ENCODE peak calls at places on chromosomes 11 and 22, in seven cellular contexts. One of them, this sample, is unnamed.

GRCh38 chr11:77457340-77457739 is 16.6 kb downstream of the PAK1 start:
- DNase-seq in adrenal gland: no peak
- DNase-seq in ovary: no peak
- DNase-seq in prostate gland: no peak
- DNase-seq in sigmoid colon: no peak
- DNase-seq in Peyer's patch: no peak
- DNase-seq in transverse colon: no peak
- DNase-seq in this sample: no peak

GRCh38 chr11:8763070-8763469 is 80.5 kb downstream of the RPL27A start:
- DNase-seq in adrenal gland: no peak
- DNase-seq in ovary: no peak
- DNase-seq in prostate gland: no peak
- DNase-seq in sigmoid colon: no peak
- DNase-seq in Peyer's patch: no peak
- DNase-seq in transverse colon: no peak
- DNase-seq in this sample: no peak

GRCh38 chr11:19868281-19868821 is 155.7 kb downstream of the NAV2 start:
- DNase-seq in adrenal gland: no peak
- DNase-seq in ovary: no peak
- DNase-seq in prostate gland: peak; percentile 86
- DNase-seq in sigmoid colon: peak; percentile 80
- DNase-seq in Peyer's patch: no peak
- DNase-seq in transverse colon: peak; percentile 11
- DNase-seq in this sample: peak; percentile 93

GRCh38 chr11:129331871-129332274 is 43.8 kb upstream of the BARX2 start:
- DNase-seq in adrenal gland: peak; percentile 88
- DNase-seq in ovary: peak; percentile 77
- DNase-seq in prostate gland: peak; percentile 85
- DNase-seq in sigmoid colon: peak; percentile 89
- DNase-seq in Peyer's patch: peak; percentile 88
- DNase-seq in transverse colon: peak; percentile 88
- DNase-seq in this sample: peak; percentile 66

GRCh38 chr11:97722065-97722464 is 1298.7 kb upstream of the CNTN5 start:
- DNase-seq in adrenal gland: no peak
- DNase-seq in ovary: no peak
- DNase-seq in prostate gland: no peak
- DNase-seq in sigmoid colon: no peak
- DNase-seq in Peyer's patch: no peak
- DNase-seq in transverse colon: no peak
- DNase-seq in this sample: no peak

GRCh38 chr11:95793111-95793510 is 2.8 kb downstream of the CEP57 start:
- DNase-seq in adrenal gland: no peak
- DNase-seq in ovary: no peak
- DNase-seq in prostate gland: no peak
- DNase-seq in sigmoid colon: no peak
- DNase-seq in Peyer's patch: no peak
- DNase-seq in transverse colon: no peak
- DNase-seq in this sample: no peak

GRCh38 chr22:28574159-28574788 is 105.4 kb downstream of the TTC28 start:
- DNase-seq in adrenal gland: no peak
- DNase-seq in ovary: no peak
- DNase-seq in prostate gland: no peak
- DNase-seq in sigmoid colon: no peak
- DNase-seq in Peyer's patch: no peak
- DNase-seq in transverse colon: no peak
- DNase-seq in this sample: no peak

GRCh38 chr11:8581300-8581699 is 12.7 kb downstream of the STK33 start:
- DNase-seq in adrenal gland: no peak
- DNase-seq in ovary: no peak
- DNase-seq in prostate gland: no peak
- DNase-seq in sigmoid colon: no peak
- DNase-seq in Peyer's patch: no peak
- DNase-seq in transverse colon: no peak
- DNase-seq in this sample: no peak

GRCh38 chr11:120932305-120932905 is 91.5 kb upstream of the TBCEL start:
- DNase-seq in adrenal gland: no peak
- DNase-seq in ovary: no peak
- DNase-seq in prostate gland: no peak
- DNase-seq in sigmoid colon: no peak
- DNase-seq in Peyer's patch: no peak
- DNase-seq in transverse colon: no peak
- DNase-seq in this sample: no peak

GRCh38 chr11:125221499-125221898 is 56.9 kb downstream of the PKNOX2 start:
- DNase-seq in adrenal gland: no peak
- DNase-seq in ovary: no peak
- DNase-seq in prostate gland: no peak
- DNase-seq in sigmoid colon: no peak
- DNase-seq in Peyer's patch: no peak
- DNase-seq in transverse colon: no peak
- DNase-seq in this sample: no peak

GRCh38 chr11:35781342-35782171 is 119.0 kb downstream of the TRIM44 start:
- DNase-seq in adrenal gland: no peak
- DNase-seq in ovary: no peak
- DNase-seq in prostate gland: no peak
- DNase-seq in sigmoid colon: no peak
- DNase-seq in Peyer's patch: no peak
- DNase-seq in transverse colon: no peak
- DNase-seq in this sample: no peak

GRCh38 chr22:44031111-44031963 is 7.2 kb downstream of the PARVB start:
- DNase-seq in adrenal gland: no peak
- DNase-seq in ovary: no peak
- DNase-seq in prostate gland: no peak
- DNase-seq in sigmoid colon: no peak
- DNase-seq in Peyer's patch: no peak
- DNase-seq in transverse colon: no peak
- DNase-seq in this sample: no peak

GRCh38 chr11:9574806-9575530 is 1.5 kb downstream of the WEE1 start:
- DNase-seq in adrenal gland: peak; percentile 74
- DNase-seq in ovary: peak; percentile 79
- DNase-seq in prostate gland: peak; percentile 75
- DNase-seq in sigmoid colon: peak; percentile 90
- DNase-seq in Peyer's patch: peak; percentile 70
- DNase-seq in transverse colon: peak; percentile 74
- DNase-seq in this sample: peak; percentile 63

GRCh38 chr11:18791175-18792065 is at the start of gene PTPN5:
- DNase-seq in adrenal gland: no peak
- DNase-seq in ovary: no peak
- DNase-seq in prostate gland: no peak
- DNase-seq in sigmoid colon: no peak
- DNase-seq in Peyer's patch: no peak
- DNase-seq in transverse colon: no peak
- DNase-seq in this sample: no peak

GRCh38 chr11:27649800-27650199 is 50.5 kb downstream of the BDNF start:
- DNase-seq in adrenal gland: no peak
- DNase-seq in ovary: no peak
- DNase-seq in prostate gland: no peak
- DNase-seq in sigmoid colon: no peak
- DNase-seq in Peyer's patch: no peak
- DNase-seq in transverse colon: no peak
- DNase-seq in this sample: no peak

GRCh38 chr11:88623536-88623935 is 286.0 kb upstream of the CTSC start:
- DNase-seq in adrenal gland: no peak
- DNase-seq in ovary: no peak
- DNase-seq in prostate gland: no peak
- DNase-seq in sigmoid colon: no peak
- DNase-seq in Peyer's patch: no peak
- DNase-seq in transverse colon: no peak
- DNase-seq in this sample: no peak

GRCh38 chr11:46936138-46937110 is at the start of gene CSTPP1:
- DNase-seq in adrenal gland: peak; percentile 96
- DNase-seq in ovary: peak; percentile 95
- DNase-seq in prostate gland: peak; percentile 83
- DNase-seq in sigmoid colon: peak; percentile 98
- DNase-seq in Peyer's patch: peak; percentile 94
- DNase-seq in transverse colon: peak; percentile 95
- DNase-seq in this sample: peak; percentile 80

GRCh38 chr11:7154881-7155344 is 66.1 kb downstream of the RBMXL2 start:
- DNase-seq in adrenal gland: no peak
- DNase-seq in ovary: no peak
- DNase-seq in prostate gland: no peak
- DNase-seq in sigmoid colon: no peak
- DNase-seq in Peyer's patch: no peak
- DNase-seq in transverse colon: no peak
- DNase-seq in this sample: no peak

GRCh38 chr11:126718319-126718718 is 282.3 kb downstream of the KIRREL3 start:
- DNase-seq in adrenal gland: no peak
- DNase-seq in ovary: no peak
- DNase-seq in prostate gland: no peak
- DNase-seq in sigmoid colon: no peak
- DNase-seq in Peyer's patch: no peak
- DNase-seq in transverse colon: no peak
- DNase-seq in this sample: no peak

GRCh38 chr11:29119691-29120328 is 897.0 kb downstream of the KCNA4 start:
- DNase-seq in adrenal gland: no peak
- DNase-seq in ovary: no peak
- DNase-seq in prostate gland: no peak
- DNase-seq in sigmoid colon: no peak
- DNase-seq in Peyer's patch: no peak
- DNase-seq in transverse colon: no peak
- DNase-seq in this sample: no peak

GRCh38 chr11:42239102-42239501 is 779.6 kb upstream of the LRRC4C start:
- DNase-seq in adrenal gland: no peak
- DNase-seq in ovary: no peak
- DNase-seq in prostate gland: peak; percentile 50
- DNase-seq in sigmoid colon: peak; percentile 68
- DNase-seq in Peyer's patch: no peak
- DNase-seq in transverse colon: no peak
- DNase-seq in this sample: no peak

GRCh38 chr11:120807414-120808150 is 216.3 kb upstream of the TBCEL start:
- DNase-seq in adrenal gland: no peak
- DNase-seq in ovary: no peak
- DNase-seq in prostate gland: no peak
- DNase-seq in sigmoid colon: no peak
- DNase-seq in Peyer's patch: no peak
- DNase-seq in transverse colon: no peak
- DNase-seq in this sample: no peak

GRCh38 chr11:113895367-113896155 is 9.0 kb upstream of the HTR3B start:
- DNase-seq in adrenal gland: no peak
- DNase-seq in ovary: no peak
- DNase-seq in prostate gland: peak; percentile 42
- DNase-seq in sigmoid colon: no peak
- DNase-seq in Peyer's patch: no peak
- DNase-seq in transverse colon: no peak
- DNase-seq in this sample: peak; percentile 54

GRCh38 chr11:36487619-36488018 is 22.5 kb downstream of the TRAF6 start:
- DNase-seq in adrenal gland: no peak
- DNase-seq in ovary: no peak
- DNase-seq in prostate gland: no peak
- DNase-seq in sigmoid colon: no peak
- DNase-seq in Peyer's patch: no peak
- DNase-seq in transverse colon: no peak
- DNase-seq in this sample: no peak

GRCh38 chr11:47179655-47179991 is 2.9 kb upstream of the ARFGAP2 start:
- DNase-seq in adrenal gland: no peak
- DNase-seq in ovary: no peak
- DNase-seq in prostate gland: no peak
- DNase-seq in sigmoid colon: no peak
- DNase-seq in Peyer's patch: no peak
- DNase-seq in transverse colon: no peak
- DNase-seq in this sample: peak; percentile 59

GRCh38 chr11:94125408-94126120 is 3.1 kb upstream of the PANX1 start:
- DNase-seq in adrenal gland: no peak
- DNase-seq in ovary: no peak
- DNase-seq in prostate gland: no peak
- DNase-seq in sigmoid colon: no peak
- DNase-seq in Peyer's patch: no peak
- DNase-seq in transverse colon: no peak
- DNase-seq in this sample: no peak

GRCh38 chr11:119195680-119196079 is 10.4 kb downstream of the NHERF4 start:
- DNase-seq in adrenal gland: peak; percentile 67
- DNase-seq in ovary: no peak
- DNase-seq in prostate gland: no peak
- DNase-seq in sigmoid colon: no peak
- DNase-seq in Peyer's patch: peak; percentile 69
- DNase-seq in transverse colon: peak; percentile 66
- DNase-seq in this sample: no peak

GRCh38 chr22:47322854-47323253 is 560.4 kb downstream of the TBC1D22A start:
- DNase-seq in adrenal gland: no peak
- DNase-seq in ovary: no peak
- DNase-seq in prostate gland: no peak
- DNase-seq in sigmoid colon: no peak
- DNase-seq in Peyer's patch: no peak
- DNase-seq in transverse colon: no peak
- DNase-seq in this sample: no peak

GRCh38 chr11:20353829-20354434 is 9.6 kb upstream of the HTATIP2 start:
- DNase-seq in adrenal gland: peak; percentile 48
- DNase-seq in ovary: peak; percentile 31
- DNase-seq in prostate gland: no peak
- DNase-seq in sigmoid colon: no peak
- DNase-seq in Peyer's patch: no peak
- DNase-seq in transverse colon: peak; percentile 45
- DNase-seq in this sample: no peak

GRCh38 chr11:13105237-13105844 is 96.2 kb downstream of the RASSF10 start:
- DNase-seq in adrenal gland: peak; percentile 25
- DNase-seq in ovary: peak; percentile 24
- DNase-seq in prostate gland: no peak
- DNase-seq in sigmoid colon: no peak
- DNase-seq in Peyer's patch: no peak
- DNase-seq in transverse colon: peak; percentile 22
- DNase-seq in this sample: no peak

GRCh38 chr11:834371-835316 is 1.9 kb downstream of the CD151 start:
- DNase-seq in adrenal gland: peak; percentile 88
- DNase-seq in ovary: no peak
- DNase-seq in prostate gland: peak; percentile 59
- DNase-seq in sigmoid colon: peak; percentile 94
- DNase-seq in Peyer's patch: peak; percentile 92
- DNase-seq in transverse colon: peak; percentile 86
- DNase-seq in this sample: no peak
- H3K4me3 ChIP-seq in adrenal gland: no peak overlapping the region
- H3K4me3 ChIP-seq in ovary: peak overlapping the region; percentile 13
- H3K4me3 ChIP-seq in prostate gland: peak overlapping the region; percentile 24
- H3K4me3 ChIP-seq in sigmoid colon: peak overlapping the region; percentile 81
- H3K4me3 ChIP-seq in Peyer's patch: no peak overlapping the region
- H3K4me3 ChIP-seq in transverse colon: peak overlapping the region; percentile 86
- H3K4me3 ChIP-seq in this sample: peak overlapping the region; percentile 71

GRCh38 chr11:64360403-64360980 is 1.5 kb downstream of the RPS6KA4 start:
- DNase-seq in adrenal gland: no peak
- DNase-seq in ovary: no peak
- DNase-seq in prostate gland: no peak
- DNase-seq in sigmoid colon: no peak
- DNase-seq in Peyer's patch: no peak
- DNase-seq in transverse colon: no peak
- DNase-seq in this sample: no peak
- H3K27ac ChIP-seq in adrenal gland: no peak overlapping the region
- H3K27ac ChIP-seq in ovary: no peak overlapping the region
- H3K27ac ChIP-seq in prostate gland: no peak overlapping the region
- H3K27ac ChIP-seq in sigmoid colon: no peak overlapping the region
- H3K27ac ChIP-seq in Peyer's patch: peak overlapping the region; percentile 73
- H3K27ac ChIP-seq in transverse colon: no peak overlapping the region
- H3K27ac ChIP-seq in this sample: no peak overlapping the region

GRCh38 chr11:69486773-69487266 is 5.4 kb downstream of the LINC01488 start:
- DNase-seq in adrenal gland: no peak
- DNase-seq in ovary: no peak
- DNase-seq in prostate gland: no peak
- DNase-seq in sigmoid colon: no peak
- DNase-seq in Peyer's patch: no peak
- DNase-seq in transverse colon: no peak
- DNase-seq in this sample: no peak
- TF ChIP-seq POLR2A in adrenal gland: no peak
- TF ChIP-seq POLR2A in ovary: no peak
- TF ChIP-seq POLR2A in prostate gland: no peak
- TF ChIP-seq POLR2A in sigmoid colon: no peak
- TF ChIP-seq POLR2A in Peyer's patch: no peak
- TF ChIP-seq POLR2A in transverse colon: no peak
- TF ChIP-seq POLR2A in this sample: no peak

GRCh38 chr11:3160252-3161031 is 4.7 kb downstream of the OSBPL5 start:
- DNase-seq in adrenal gland: peak; percentile 94
- DNase-seq in ovary: peak; percentile 89
- DNase-seq in prostate gland: peak; percentile 74
- DNase-seq in sigmoid colon: peak; percentile 96
- DNase-seq in Peyer's patch: peak; percentile 85
- DNase-seq in transverse colon: peak; percentile 84
- DNase-seq in this sample: peak; percentile 78
- H3K4me3 ChIP-seq in adrenal gland: peak overlapping the region; percentile 37
- H3K4me3 ChIP-seq in ovary: peak overlapping the region; percentile 52
- H3K4me3 ChIP-seq in prostate gland: peak overlapping the region; percentile 29
- H3K4me3 ChIP-seq in sigmoid colon: peak overlapping the region; percentile 53
- H3K4me3 ChIP-seq in Peyer's patch: peak overlapping the region; percentile 27
- H3K4me3 ChIP-seq in transverse colon: peak overlapping the region; percentile 53
- H3K4me3 ChIP-seq in this sample: peak overlapping the region; percentile 57

This sample was measured in gastrocnemius medialis.